ENCODE peak calls at places on chromosomes 13 and 19, in eight cellular contexts. O is CD8-positive, alpha-beta T cell; L is CD8-positive, alpha-beta memory T cell; N is T-helper 2 cell; M is ecto neural progenitor cell; V is NCI-H460; F is NCI-H1417; W is frontal cortex. H is an unnamed sample.
A peak's percentile ranks its signal among the peaks of the same experiment; 100 is the strongest.

GRCh38 chr13:73293902-73294523 is 235.2 kb downstream of the KLF5 start:
- DNase-seq in O (no peak), L (no peak), N (no peak), M (no peak), V (no peak), F (no peak), W (no peak), H (no peak)

GRCh38 chr19:53102186-53102585 is 1.0 kb downstream of the ZNF160 start:
- DNase-seq in O (no peak), L (no peak), N (peak; percentile 1), M (peak; percentile 50), V (no peak), F (no peak), W (no peak), H (no peak)

GRCh38 chr19:39539165-39539518 is 819 bp downstream of the EID2 start:
- DNase-seq in O (no peak), L (no peak), N (peak; percentile 63), M (no peak), V (no peak), F (no peak), W (no peak), H (no peak)

GRCh38 chr19:49817964-49818690 is at the start of gene MED25:
- DNase-seq in O (peak; percentile 85), L (peak; percentile 94), N (peak; percentile 89), M (peak; percentile 95), V (peak; percentile 67), F (peak; percentile 93), W (peak; percentile 93), H (peak; percentile 89)

GRCh38 chr13:40666058-40666904 is at the start of gene FOXO1:
- DNase-seq in O (peak; percentile 91), L (peak; percentile 93), N (peak; percentile 95), M (peak; percentile 88), V (peak; percentile 69), F (peak; percentile 88), W (peak; percentile 99), H (peak; percentile 89)

GRCh38 chr13:45068036-45069001 is 52.0 kb upstream of the GTF2F2 start:
- DNase-seq in O (no peak), L (no peak), N (no peak), M (no peak), V (no peak), F (peak; percentile 60), W (no peak), H (no peak)

GRCh38 chr19:57191141-57192063 is at the start of gene ZNF264:
- DNase-seq in O (peak; percentile 83), L (peak; percentile 88), N (peak; percentile 94), M (peak; percentile 89), V (peak; percentile 65), F (peak; percentile 92), W (peak; percentile 82), H (peak; percentile 85)

GRCh38 chr19:8512115-8512967 is 1.6 kb downstream of the ZNF414 start:
- DNase-seq in O (no peak), L (no peak), N (peak; percentile 30), M (no peak), V (no peak), F (no peak), W (no peak), H (no peak)

GRCh38 chr13:26051231-26052135 is at the start of gene SHISA2:
- DNase-seq in O (no peak), L (peak; percentile 29), N (peak; percentile 37), M (peak; percentile 86), V (no peak), F (peak; percentile 44), W (peak; percentile 79), H (peak; percentile 65)

GRCh38 chr19:45670670-45671453 is 2.8 kb downstream of the GIPR start:
- DNase-seq in O (peak; percentile 36), L (peak; percentile 41), N (peak; percentile 53), M (peak; percentile 94), V (peak; percentile 33), F (peak; percentile 91), W (peak; percentile 68), H (no peak)

GRCh38 chr13:34034411-34034810 is 216.5 kb downstream of the RFC3 start:
- DNase-seq in O (no peak), L (no peak), N (no peak), M (no peak), V (no peak), F (no peak), W (no peak), H (no peak)

GRCh38 chr13:49214917-49215376 is 5.2 kb upstream of the MLNR start:
- DNase-seq in O (peak; percentile 22), L (peak; percentile 28), N (peak; percentile 84), M (no peak), V (no peak), F (no peak), W (no peak), H (no peak)

GRCh38 chr13:114111577-114111976 is 20.8 kb downstream of the RASA3 start:
- DNase-seq in O (no peak), L (no peak), N (peak; percentile 64), M (no peak), V (no peak), F (no peak), W (no peak), H (no peak)

GRCh38 chr13:85413664-85414063 is 385.6 kb downstream of the SLITRK6 start:
- DNase-seq in O (no peak), L (no peak), N (no peak), M (no peak), V (no peak), F (no peak), W (no peak), H (no peak)

GRCh38 chr13:57030671-57031070 is 110.0 kb upstream of the PRR20A start:
- DNase-seq in O (no peak), L (no peak), N (no peak), M (no peak), V (no peak), F (no peak), W (no peak), H (no peak)

GRCh38 chr19:23055501-23055900 is 52.5 kb upstream of the ZNF728 start:
- DNase-seq in O (no peak), L (no peak), N (no peak), M (no peak), V (no peak), F (no peak), W (no peak), H (no peak)

GRCh38 chr13:39767791-39768564 is 112.5 kb downstream of the COG6 start:
- DNase-seq in O (no peak), L (no peak), N (no peak), M (no peak), V (no peak), F (peak; percentile 27), W (no peak), H (no peak)